ENCODE peak calls at places on chromosomes 7 and 10, in four cellular contexts. E is foreskin fibroblast, I is stomach, X is choroid plexus epithelial cell. S is an unnamed sample.

GRCh38 chr7:92646966-92647625 is 56.9 kb upstream of the FAM133B start:
- DNase-seq in X (no peak), I (no peak), E (no peak), S (no peak)

GRCh38 chr10:119805702-119806230 is 66.9 kb downstream of the MCMBP start:
- DNase-seq in X (peak; percentile 53), E (no peak), I (no peak), S (no peak)

GRCh38 chr10:29243061-29243460 is 45.8 kb upstream of the LYZL1 start:
- DNase-seq in E (no peak), I (no peak), X (no peak), S (no peak)

GRCh38 chr7:95404316-95404715 is 8.1 kb upstream of the PON3 start:
- DNase-seq in I (no peak), X (peak; percentile 16), E (no peak), S (peak; percentile 45)

GRCh38 chr7:27191081-27191715 is 6.2 kb upstream of the HOXA11 start:
- DNase-seq in I (peak; percentile 10), X (no peak), E (no peak), S (no peak)

GRCh38 chr10:125156196-125156595 is 4.2 kb downstream of the CTBP2 start:
- DNase-seq in E (no peak), I (no peak), X (peak; percentile 58), S (no peak)

GRCh38 chr7:2993868-2994267 is 49.8 kb downstream of the CARD11 start:
- DNase-seq in X (no peak), I (peak; percentile 54), E (no peak), S (no peak)

GRCh38 chr10:48511855-48512191 is 93.0 kb downstream of the ARHGAP22 start:
- DNase-seq in E (no peak), X (no peak), I (peak; percentile 13), S (no peak)

GRCh38 chr10:18254086-18254485 is 113.9 kb downstream of the CACNB2 start:
- DNase-seq in E (peak; percentile 24), I (no peak), X (peak; percentile 31), S (peak; percentile 41)

GRCh38 chr7:154965014-154965413 is 37.9 kb downstream of the PAXIP1 start:
- DNase-seq in I (no peak), E (no peak), X (peak; percentile 63), S (no peak)

GRCh38 chr7:99731638-99732374 is 3.2 kb downstream of the CYP3A7 start:
- DNase-seq in I (no peak), E (no peak), X (no peak), S (no peak)

GRCh38 chr7:130894146-130895005 is 160.4 kb upstream of the KLF14 start:
- DNase-seq in E (no peak), X (peak; percentile 76), I (peak; percentile 73), S (peak; percentile 84)

GRCh38 chr7:81470084-81470723 is 299.6 kb downstream of the HGF start:
- DNase-seq in E (peak; percentile 59), X (peak; percentile 90), I (peak; percentile 74), S (peak; percentile 84)

GRCh38 chr10:120260446-120260845 is 196.6 kb upstream of the PLPP4 start:
- DNase-seq in E (no peak), I (no peak), X (no peak), S (no peak)

GRCh38 chr10:73838827-73839226 is 27.4 kb upstream of the NDST2 start:
- DNase-seq in X (no peak), I (no peak), E (peak; percentile 39), S (peak; percentile 64)

GRCh38 chr7:154409703-154410311 is 357.6 kb downstream of the DPP6 start:
- DNase-seq in I (no peak), X (peak; percentile 12), E (no peak), S (peak; percentile 23)

GRCh38 chr7:86991844-86992243 is 67.6 kb downstream of the ELAPOR2 start:
- DNase-seq in E (no peak), I (no peak), X (no peak), S (no peak)

GRCh38 chr7:95710711-95711110 is 61.6 kb upstream of the DYNC1I1 start:
- DNase-seq in E (no peak), X (no peak), I (no peak), S (no peak)

GRCh38 chr10:21727452-21728168 is 193.6 kb downstream of the MLLT10 start:
- DNase-seq in X (peak; percentile 49), I (peak; percentile 41), E (no peak), S (no peak)

GRCh38 chr7:28260969-28261368 is 80.4 kb upstream of the JAZF1 start:
- DNase-seq in X (no peak), I (no peak), E (no peak), S (no peak)

GRCh38 chr10:47449102-47449978 is 34.6 kb downstream of the ANXA8 start:
- DNase-seq in I (no peak), E (no peak), X (no peak), S (no peak)

GRCh38 chr10:43731486-43731885 is 82.8 kb upstream of the ZNF32 start:
- DNase-seq in E (no peak), X (no peak), I (no peak), S (no peak)

GRCh38 chr10:14450041-14450491 is 119.3 kb upstream of the FRMD4A start:
- DNase-seq in E (no peak), X (peak; percentile 26), I (peak; percentile 30), S (peak; percentile 23)

GRCh38 chr10:77498210-77498609 is 139.4 kb downstream of the KCNMA1 start:
- DNase-seq in X (no peak), I (peak; percentile 84), E (no peak), S (no peak)

GRCh38 chr10:69876931-69877330 is 75.2 kb downstream of the COL13A1 start:
- DNase-seq in I (no peak), X (no peak), E (no peak), S (no peak)

GRCh38 chr7:78702770-78703169 is 750.7 kb downstream of the MAGI2 start:
- DNase-seq in X (peak; percentile 85), I (no peak), E (peak; percentile 77), S (peak; percentile 97)

GRCh38 chr10:119375574-119376265 is 166.8 kb downstream of the RGS10 start:
- DNase-seq in I (peak; percentile 38), E (peak; percentile 45), X (peak; percentile 74), S (peak; percentile 24)

GRCh38 chr7:85104432-85105205 is 82.2 kb downstream of the SEMA3D start:
- DNase-seq in E (peak; percentile 77), X (peak; percentile 39), I (no peak), S (peak; percentile 65)

GRCh38 chr7:26686448-26686981 is 177.9 kb downstream of the SKAP2 start:
- DNase-seq in E (peak; percentile 45), I (no peak), X (peak; percentile 57), S (peak; percentile 60)

GRCh38 chr7:33107136-33108066 is 1.8 kb downstream of the RP9 start:
- DNase-seq in I (peak; percentile 31), X (peak; percentile 74), E (peak; percentile 28), S (peak; percentile 70)

GRCh38 chr10:5876181-5876768 is 13.4 kb downstream of the ANKRD16 start:
- DNase-seq in I (no peak), E (peak; percentile 89), X (peak; percentile 35), S (peak; percentile 94)

GRCh38 chr7:69898189-69898588 is 299.9 kb downstream of the AUTS2 start:
- DNase-seq in X (no peak), E (no peak), I (no peak), S (no peak)

GRCh38 chr7:116706668-116707126 is 34.7 kb downstream of the MET start:
- DNase-seq in I (no peak), X (peak; percentile 49), E (peak; percentile 68), S (peak; percentile 84)

GRCh38 chr7:36006656-36007229 is 146.3 kb upstream of the EEPD1 start:
- DNase-seq in I (no peak), E (no peak), X (peak; percentile 19), S (no peak)

GRCh38 chr7:76133164-76133775 is 68.4 kb upstream of the SRRM3 start:
- DNase-seq in I (no peak), X (no peak), E (no peak), S (no peak)

GRCh38 chr7:101599787-101600186 is 29.3 kb downstream of the MYL10 start:
- DNase-seq in E (no peak), X (no peak), I (no peak), S (no peak)

GRCh38 chr7:101598422-101598957 is 30.6 kb downstream of the MYL10 start:
- DNase-seq in X (no peak), E (no peak), I (peak; percentile 95), S (no peak)

GRCh38 chr7:101598981-101599681 is 30.0 kb downstream of the MYL10 start:
- DNase-seq in I (no peak), X (no peak), E (peak; percentile 34), S (no peak)

GRCh38 chr7:101596898-101597297 is 32.2 kb downstream of the MYL10 start:
- DNase-seq in X (no peak), E (no peak), I (no peak), S (no peak)

DNA sequence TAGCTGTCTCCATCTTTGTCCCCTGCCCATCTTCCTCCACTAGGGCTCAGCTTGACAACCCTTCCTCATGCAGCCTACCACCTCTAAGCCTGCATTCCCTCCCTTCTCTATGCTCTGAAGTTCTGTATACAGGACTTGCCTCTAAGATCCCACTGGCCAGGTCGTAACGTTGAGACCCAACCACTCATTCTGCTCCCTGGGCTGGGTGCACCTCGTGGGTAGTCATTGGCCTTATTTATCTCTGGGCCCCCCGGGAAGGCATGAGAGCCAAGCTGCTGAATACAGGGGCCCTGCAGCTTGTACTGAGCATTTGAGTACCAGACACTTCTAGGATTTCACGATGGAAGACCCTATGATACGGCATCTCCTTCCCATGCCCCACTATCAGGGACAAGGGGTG is 31.2 kb downstream of the MYL10 start:
- DNase-seq in X (no peak), E (no peak), I (no peak), S (no peak)
- H3K4me3 ChIP-seq in X (no peak overlapping the region), E (no peak overlapping the region), I (no peak overlapping the region), S (no peak overlapping the region)

GRCh38 chr7:29284586-29285450 is 90.2 kb downstream of the CHN2 start:
- DNase-seq in X (peak; percentile 12), I (no peak), E (no peak), S (no peak)
- H3K4me3 ChIP-seq in X (no peak overlapping the region), I (no peak overlapping the region), E (no peak overlapping the region), S (no peak overlapping the region)

DNA sequence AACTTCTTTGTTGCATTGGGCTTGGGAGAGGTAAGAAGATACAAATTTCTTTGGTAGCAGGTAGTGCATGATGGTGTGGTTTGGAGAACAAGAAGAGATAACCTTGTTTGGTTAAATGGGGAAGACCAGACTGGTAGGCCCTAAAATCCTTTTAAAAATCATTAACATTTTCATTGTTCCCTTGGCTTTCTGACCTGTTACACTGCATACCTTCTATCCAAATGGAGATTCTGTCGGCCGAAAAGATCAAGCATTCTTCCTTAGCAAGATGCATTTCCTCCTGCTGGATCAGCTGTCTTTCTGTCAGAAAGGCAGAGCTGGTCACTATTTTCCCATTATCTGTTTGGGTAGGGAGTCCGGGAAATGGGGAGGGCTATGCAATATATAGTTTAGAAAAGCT is 33.7 kb downstream of the AGK start:
- DNase-seq in X (no peak), I (no peak), E (no peak), S (no peak)
- H3K4me3 ChIP-seq in X (no peak overlapping the region), I (no peak overlapping the region), E (no peak overlapping the region), S (no peak overlapping the region)

GRCh38 chr10:45653454-45653853 is 19.1 kb downstream of the ZFAND4 start:
- DNase-seq in X (no peak), I (no peak), E (no peak), S (no peak)
- H3K4me3 ChIP-seq in X (no peak overlapping the region), I (no peak overlapping the region), E (no peak overlapping the region), S (no peak overlapping the region)

GRCh38 chr10:74924251-74924954 is 98.0 kb downstream of the KAT6B start:
- DNase-seq in E (peak; percentile 89), X (peak; percentile 95), I (no peak), S (peak; percentile 94)

GRCh38 chr10:74922921-74923320 is 96.5 kb downstream of the KAT6B start:
- DNase-seq in X (no peak), E (no peak), I (no peak), S (peak; percentile 45)

GRCh38 chr10:74919671-74920070 is 93.3 kb downstream of the KAT6B start:
- DNase-seq in E (no peak), X (no peak), I (no peak), S (no peak)

GRCh38 chr10:74923556-74923955 is 97.2 kb downstream of the KAT6B start:
- DNase-seq in X (no peak), E (no peak), I (no peak), S (peak; percentile 32)

GRCh38 chr10:74921744-74922143 is 95.3 kb downstream of the KAT6B start:
- DNase-seq in I (no peak), E (no peak), X (peak; percentile 85), S (no peak)
- H3K4me3 ChIP-seq in I (no peak overlapping the region), E (no peak overlapping the region), X (no peak overlapping the region), S (no peak overlapping the region)

S was measured in GM23248.